ENCODE peak calls at places on chromosome 3, in nine cellular contexts. One of them, this sample, is unnamed.
A peak's percentile ranks its signal among the peaks of the same experiment; 100 is the strongest.

GRCh38 chr3:132854856-132855535 is 132.8 kb upstream of the NPHP3 start:
- DNase-seq in uterus: no peak
- DNase-seq in CD4-positive, alpha-beta T cell: no peak
- DNase-seq in neuronal stem cell: no peak
- DNase-seq in RWPE2: no peak
- DNase-seq in iPS DF 6.9: no peak
- DNase-seq in heart left ventricle: no peak
- DNase-seq in GM23248: no peak
- DNase-seq in lower lobe of right lung: no peak
- DNase-seq in this sample: no peak

GRCh38 chr3:197171481-197172067 is 126.8 kb downstream of the DLG1 start:
- DNase-seq in uterus: no peak
- DNase-seq in CD4-positive, alpha-beta T cell: no peak
- DNase-seq in neuronal stem cell: no peak
- DNase-seq in RWPE2: no peak
- DNase-seq in iPS DF 6.9: no peak
- DNase-seq in heart left ventricle: no peak
- DNase-seq in GM23248: peak; percentile 49
- DNase-seq in lower lobe of right lung: no peak
- DNase-seq in this sample: no peak

GRCh38 chr3:143234521-143234920 is 115.0 kb downstream of the CHST2 start:
- DNase-seq in uterus: no peak
- DNase-seq in CD4-positive, alpha-beta T cell: no peak
- DNase-seq in neuronal stem cell: no peak
- DNase-seq in RWPE2: no peak
- DNase-seq in iPS DF 6.9: no peak
- DNase-seq in heart left ventricle: no peak
- DNase-seq in GM23248: peak; percentile 43
- DNase-seq in lower lobe of right lung: no peak
- DNase-seq in this sample: no peak

GRCh38 chr3:167728176-167728575 is 6.5 kb downstream of the PDCD10 start:
- DNase-seq in uterus: no peak
- DNase-seq in CD4-positive, alpha-beta T cell: no peak
- DNase-seq in neuronal stem cell: no peak
- DNase-seq in RWPE2: no peak
- DNase-seq in iPS DF 6.9: no peak
- DNase-seq in heart left ventricle: no peak
- DNase-seq in GM23248: peak; percentile 89
- DNase-seq in lower lobe of right lung: no peak
- DNase-seq in this sample: no peak

GRCh38 chr3:25532763-25533162 is 104.7 kb downstream of the RARB start:
- DNase-seq in uterus: no peak
- DNase-seq in CD4-positive, alpha-beta T cell: no peak
- DNase-seq in neuronal stem cell: no peak
- DNase-seq in RWPE2: no peak
- DNase-seq in iPS DF 6.9: peak; percentile 48
- DNase-seq in heart left ventricle: no peak
- DNase-seq in GM23248: no peak
- DNase-seq in lower lobe of right lung: no peak
- DNase-seq in this sample: no peak

GRCh38 chr3:72655758-72656157 is 192.5 kb downstream of the SHQ1 start:
- DNase-seq in uterus: no peak
- DNase-seq in CD4-positive, alpha-beta T cell: no peak
- DNase-seq in neuronal stem cell: no peak
- DNase-seq in RWPE2: no peak
- DNase-seq in iPS DF 6.9: no peak
- DNase-seq in heart left ventricle: no peak
- DNase-seq in GM23248: no peak
- DNase-seq in lower lobe of right lung: no peak
- DNase-seq in this sample: no peak

GRCh38 chr3:183178833-183179549 is 16.5 kb upstream of the LAMP3 start:
- DNase-seq in uterus: peak; percentile 20
- DNase-seq in CD4-positive, alpha-beta T cell: no peak
- DNase-seq in neuronal stem cell: peak; percentile 60
- DNase-seq in RWPE2: no peak
- DNase-seq in iPS DF 6.9: no peak
- DNase-seq in heart left ventricle: peak; percentile 35
- DNase-seq in GM23248: peak; percentile 75
- DNase-seq in lower lobe of right lung: peak; percentile 88
- DNase-seq in this sample: peak; percentile 20

GRCh38 chr3:55486101-55486856 is 827 bp downstream of the WNT5A start:
- DNase-seq in uterus: peak; percentile 82
- DNase-seq in CD4-positive, alpha-beta T cell: no peak
- DNase-seq in neuronal stem cell: peak; percentile 46
- DNase-seq in RWPE2: peak; percentile 70
- DNase-seq in iPS DF 6.9: no peak
- DNase-seq in heart left ventricle: peak; percentile 68
- DNase-seq in GM23248: peak; percentile 67
- DNase-seq in lower lobe of right lung: peak; percentile 81
- DNase-seq in this sample: no peak

GRCh38 chr3:128260275-128260674 is 107.0 kb downstream of the EEFSEC start:
- DNase-seq in uterus: no peak
- DNase-seq in CD4-positive, alpha-beta T cell: no peak
- DNase-seq in neuronal stem cell: no peak
- DNase-seq in RWPE2: no peak
- DNase-seq in iPS DF 6.9: no peak
- DNase-seq in heart left ventricle: no peak
- DNase-seq in GM23248: no peak
- DNase-seq in lower lobe of right lung: no peak
- DNase-seq in this sample: no peak

GRCh38 chr3:80677796-80678195 is 910.0 kb upstream of the ROBO1 start:
- DNase-seq in uterus: no peak
- DNase-seq in CD4-positive, alpha-beta T cell: no peak
- DNase-seq in neuronal stem cell: no peak
- DNase-seq in RWPE2: no peak
- DNase-seq in iPS DF 6.9: no peak
- DNase-seq in heart left ventricle: no peak
- DNase-seq in GM23248: peak; percentile 64
- DNase-seq in lower lobe of right lung: no peak
- DNase-seq in this sample: no peak

GRCh38 chr3:48411041-48411588 is 18.8 kb downstream of the PLXNB1 start:
- DNase-seq in uterus: no peak
- DNase-seq in CD4-positive, alpha-beta T cell: no peak
- DNase-seq in neuronal stem cell: no peak
- DNase-seq in RWPE2: peak; percentile 32
- DNase-seq in iPS DF 6.9: no peak
- DNase-seq in heart left ventricle: no peak
- DNase-seq in GM23248: no peak
- DNase-seq in lower lobe of right lung: peak; percentile 26
- DNase-seq in this sample: no peak

GRCh38 chr3:124557433-124558232 is 172.6 kb upstream of the UMPS start:
- DNase-seq in uterus: peak; percentile 33
- DNase-seq in CD4-positive, alpha-beta T cell: no peak
- DNase-seq in neuronal stem cell: no peak
- DNase-seq in RWPE2: no peak
- DNase-seq in iPS DF 6.9: no peak
- DNase-seq in heart left ventricle: no peak
- DNase-seq in GM23248: peak; percentile 65
- DNase-seq in lower lobe of right lung: no peak
- DNase-seq in this sample: no peak

DNA sequence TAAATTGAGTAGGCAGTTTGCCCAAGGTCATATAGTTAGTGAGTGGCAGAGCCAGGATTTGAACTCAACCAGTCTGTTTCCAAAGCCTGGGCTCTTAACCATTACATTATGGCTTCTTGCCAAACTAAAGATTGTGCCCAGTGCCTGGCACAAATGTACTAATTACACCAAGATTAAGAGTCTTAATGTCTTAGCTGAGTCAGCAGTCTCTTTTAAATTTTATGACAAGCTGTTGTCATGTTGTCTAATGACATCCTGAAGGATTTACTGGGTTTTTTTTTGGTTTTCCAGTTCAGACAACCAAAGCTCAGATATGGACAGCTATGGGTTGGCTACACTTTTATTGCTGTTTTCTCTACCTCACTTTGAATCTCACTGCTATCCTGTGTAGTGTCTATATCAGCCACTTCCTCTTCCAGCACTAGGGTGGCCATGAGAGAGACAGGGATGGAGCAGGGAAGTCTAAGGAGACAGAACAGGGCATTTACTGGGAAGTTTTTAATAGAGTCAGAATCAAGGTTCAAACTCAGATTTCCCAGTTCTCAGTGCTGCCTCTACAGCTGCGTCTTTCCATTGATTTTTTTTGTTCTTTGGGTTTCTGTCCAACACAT is 10.5 kb downstream of the FBXL2 start:
- DNase-seq in uterus: no peak
- DNase-seq in CD4-positive, alpha-beta T cell: no peak
- DNase-seq in neuronal stem cell: no peak
- DNase-seq in RWPE2: no peak
- DNase-seq in iPS DF 6.9: no peak
- DNase-seq in heart left ventricle: no peak
- DNase-seq in GM23248: no peak
- DNase-seq in lower lobe of right lung: no peak
- DNase-seq in this sample: no peak
- H3K9me3 ChIP-seq in uterus: no peaks in the 10 kb centered on the region
- H3K9me3 ChIP-seq in CD4-positive, alpha-beta T cell: no peaks in the 10 kb centered on the region
- H3K9me3 ChIP-seq in neuronal stem cell: peaks cover 3% of the 10 kb centered on the region
- H3K9me3 ChIP-seq in RWPE2: peaks cover 3% of the 10 kb centered on the region
- H3K9me3 ChIP-seq in iPS DF 6.9: no peaks in the 10 kb centered on the region
- H3K9me3 ChIP-seq in heart left ventricle: peaks cover 57% of the 10 kb centered on the region
- H3K9me3 ChIP-seq in GM23248: peaks cover 4% of the 10 kb centered on the region
- H3K9me3 ChIP-seq in lower lobe of right lung: peaks cover 4% of the 10 kb centered on the region
- H3K9me3 ChIP-seq in this sample: no peaks in the 10 kb centered on the region

GRCh38 chr3:44643024-44643423 is 5.5 kb upstream of the ZNF35 start:
- DNase-seq in uterus: no peak
- DNase-seq in CD4-positive, alpha-beta T cell: no peak
- DNase-seq in neuronal stem cell: no peak
- DNase-seq in RWPE2: no peak
- DNase-seq in iPS DF 6.9: no peak
- DNase-seq in heart left ventricle: no peak
- DNase-seq in GM23248: no peak
- DNase-seq in lower lobe of right lung: no peak
- DNase-seq in this sample: no peak
- H3K9me3 ChIP-seq in uterus: no peaks in the 10 kb centered on the region
- H3K9me3 ChIP-seq in CD4-positive, alpha-beta T cell: peaks cover 84% of the 10 kb centered on the region
- H3K9me3 ChIP-seq in neuronal stem cell: peaks cover 59% of the 10 kb centered on the region
- H3K9me3 ChIP-seq in RWPE2: peaks cover 11% of the 10 kb centered on the region
- H3K9me3 ChIP-seq in iPS DF 6.9: peaks cover 4% of the 10 kb centered on the region
- H3K9me3 ChIP-seq in heart left ventricle: peaks cover 66% of the 10 kb centered on the region
- H3K9me3 ChIP-seq in GM23248: no peaks in the 10 kb centered on the region
- H3K9me3 ChIP-seq in lower lobe of right lung: peaks cover 53% of the 10 kb centered on the region
- H3K9me3 ChIP-seq in this sample: peaks cover 32% of the 10 kb centered on the region

GRCh38 chr3:59386165-59386564 is 336.3 kb upstream of the CFAP20DC start:
- DNase-seq in uterus: no peak
- DNase-seq in CD4-positive, alpha-beta T cell: no peak
- DNase-seq in neuronal stem cell: no peak
- DNase-seq in RWPE2: no peak
- DNase-seq in iPS DF 6.9: no peak
- DNase-seq in heart left ventricle: no peak
- DNase-seq in GM23248: peak; percentile 24
- DNase-seq in lower lobe of right lung: no peak
- DNase-seq in this sample: no peak

GRCh38 chr3:59391131-59391530 is 341.3 kb upstream of the CFAP20DC start:
- DNase-seq in uterus: no peak
- DNase-seq in CD4-positive, alpha-beta T cell: no peak
- DNase-seq in neuronal stem cell: no peak
- DNase-seq in RWPE2: no peak
- DNase-seq in iPS DF 6.9: no peak
- DNase-seq in heart left ventricle: no peak
- DNase-seq in GM23248: no peak
- DNase-seq in lower lobe of right lung: no peak
- DNase-seq in this sample: no peak

GRCh38 chr3:59388555-59389280 is 338.9 kb upstream of the CFAP20DC start:
- DNase-seq in uterus: no peak
- DNase-seq in CD4-positive, alpha-beta T cell: no peak
- DNase-seq in neuronal stem cell: no peak
- DNase-seq in RWPE2: no peak
- DNase-seq in iPS DF 6.9: no peak
- DNase-seq in heart left ventricle: no peak
- DNase-seq in GM23248: peak; percentile 20
- DNase-seq in lower lobe of right lung: no peak
- DNase-seq in this sample: no peak

GRCh38 chr3:59392116-59392515 is 342.3 kb upstream of the CFAP20DC start:
- DNase-seq in uterus: no peak
- DNase-seq in CD4-positive, alpha-beta T cell: no peak
- DNase-seq in neuronal stem cell: no peak
- DNase-seq in RWPE2: no peak
- DNase-seq in iPS DF 6.9: no peak
- DNase-seq in heart left ventricle: no peak
- DNase-seq in GM23248: no peak
- DNase-seq in lower lobe of right lung: no peak
- DNase-seq in this sample: no peak
- H3K9me3 ChIP-seq in uterus: no peaks in the 10 kb centered on the region
- H3K9me3 ChIP-seq in CD4-positive, alpha-beta T cell: no peaks in the 10 kb centered on the region
- H3K9me3 ChIP-seq in neuronal stem cell: no peaks in the 10 kb centered on the region
- H3K9me3 ChIP-seq in RWPE2: no peaks in the 10 kb centered on the region
- H3K9me3 ChIP-seq in iPS DF 6.9: no peaks in the 10 kb centered on the region
- H3K9me3 ChIP-seq in heart left ventricle: no peaks in the 10 kb centered on the region
- H3K9me3 ChIP-seq in GM23248: no peaks in the 10 kb centered on the region
- H3K9me3 ChIP-seq in lower lobe of right lung: no peaks in the 10 kb centered on the region
- H3K9me3 ChIP-seq in this sample: no peaks in the 10 kb centered on the region

GRCh38 chr3:66418432-66419052 is 82.3 kb downstream of the LRIG1 start:
- DNase-seq in uterus: no peak
- DNase-seq in CD4-positive, alpha-beta T cell: no peak
- DNase-seq in neuronal stem cell: no peak
- DNase-seq in RWPE2: no peak
- DNase-seq in iPS DF 6.9: no peak
- DNase-seq in heart left ventricle: no peak
- DNase-seq in GM23248: no peak
- DNase-seq in lower lobe of right lung: peak; percentile 83
- DNase-seq in this sample: no peak

GRCh38 chr3:66414846-66415245 is 86.0 kb downstream of the LRIG1 start:
- DNase-seq in uterus: no peak
- DNase-seq in CD4-positive, alpha-beta T cell: no peak
- DNase-seq in neuronal stem cell: no peak
- DNase-seq in RWPE2: no peak
- DNase-seq in iPS DF 6.9: no peak
- DNase-seq in heart left ventricle: no peak
- DNase-seq in GM23248: no peak
- DNase-seq in lower lobe of right lung: no peak
- DNase-seq in this sample: no peak

GRCh38 chr3:66415867-66416428 is 84.9 kb downstream of the LRIG1 start:
- DNase-seq in uterus: no peak
- DNase-seq in CD4-positive, alpha-beta T cell: no peak
- DNase-seq in neuronal stem cell: no peak
- DNase-seq in RWPE2: no peak
- DNase-seq in iPS DF 6.9: no peak
- DNase-seq in heart left ventricle: no peak
- DNase-seq in GM23248: no peak
- DNase-seq in lower lobe of right lung: no peak
- DNase-seq in this sample: no peak

GRCh38 chr3:66416556-66417304 is 84.1 kb downstream of the LRIG1 start:
- DNase-seq in uterus: no peak
- DNase-seq in CD4-positive, alpha-beta T cell: no peak
- DNase-seq in neuronal stem cell: no peak
- DNase-seq in RWPE2: no peak
- DNase-seq in iPS DF 6.9: no peak
- DNase-seq in heart left ventricle: no peak
- DNase-seq in GM23248: no peak
- DNase-seq in lower lobe of right lung: no peak
- DNase-seq in this sample: no peak

DNA sequence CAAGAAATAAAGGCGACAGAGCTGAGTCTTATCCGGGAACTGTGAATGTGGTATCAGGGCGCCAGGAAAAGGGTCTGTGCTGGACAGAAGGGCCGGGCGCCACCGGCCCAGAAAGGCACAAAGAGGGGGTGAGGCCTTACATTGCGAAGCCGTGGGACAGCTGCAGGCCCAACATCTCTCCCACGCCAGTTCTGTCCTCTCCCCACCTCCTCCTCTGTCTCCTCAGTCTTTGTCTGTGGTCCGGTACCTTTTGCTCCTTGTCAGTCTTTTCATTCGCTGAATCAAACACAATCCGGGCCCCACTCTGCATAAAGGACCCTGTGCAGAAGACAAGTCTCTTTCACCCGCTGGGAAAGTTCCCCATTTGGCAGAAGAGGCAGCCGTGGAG is 81.8 kb downstream of the LRIG1 start:
- DNase-seq in uterus: no peak
- DNase-seq in CD4-positive, alpha-beta T cell: no peak
- DNase-seq in neuronal stem cell: no peak
- DNase-seq in RWPE2: no peak
- DNase-seq in iPS DF 6.9: no peak
- DNase-seq in heart left ventricle: no peak
- DNase-seq in GM23248: no peak
- DNase-seq in lower lobe of right lung: no peak
- DNase-seq in this sample: no peak
- H3K9me3 ChIP-seq in uterus: no peaks in the 10 kb centered on the region
- H3K9me3 ChIP-seq in CD4-positive, alpha-beta T cell: peaks cover 9% of the 10 kb centered on the region
- H3K9me3 ChIP-seq in neuronal stem cell: peaks cover 45% of the 10 kb centered on the region
- H3K9me3 ChIP-seq in RWPE2: peaks cover 8% of the 10 kb centered on the region
- H3K9me3 ChIP-seq in iPS DF 6.9: peaks cover 1% of the 10 kb centered on the region
- H3K9me3 ChIP-seq in heart left ventricle: peaks cover 7% of the 10 kb centered on the region
- H3K9me3 ChIP-seq in GM23248: no peaks in the 10 kb centered on the region
- H3K9me3 ChIP-seq in lower lobe of right lung: peaks cover 7% of the 10 kb centered on the region
- H3K9me3 ChIP-seq in this sample: no peaks in the 10 kb centered on the region